ENCODE peak calls at places on chromosomes 7 and 10, in four cellular contexts. S is Peyer's patch, P is BJ, W is iPS DF 6.9. F is an unnamed sample.

GRCh38 chr10:18886102-18886501 is 162.5 kb upstream of the MALRD1 start:
- DNase-seq in S (peak; percentile 47), P (no peak), W (no peak), F (no peak)

GRCh38 chr7:2508327-2509231 is 11.0 kb upstream of the LFNG start:
- DNase-seq in S (peak; percentile 94), P (peak; percentile 52), W (no peak), F (peak; percentile 51)

GRCh38 chr10:106387063-106387462 is 777.4 kb downstream of the SORCS1 start:
- DNase-seq in S (no peak), P (no peak), W (no peak), F (no peak)

GRCh38 chr7:67711706-67712105 is 715.1 kb downstream of the TYW1 start:
- DNase-seq in S (no peak), P (no peak), W (no peak), F (no peak)

GRCh38 chr7:45112648-45113047 is 1.2 kb upstream of the TBRG4 start:
- DNase-seq in S (no peak), P (no peak), W (no peak), F (no peak)

GRCh38 chr10:5362873-5363272 is 1.9 kb upstream of the UCN3 start:
- DNase-seq in S (no peak), P (no peak), W (no peak), F (no peak)

GRCh38 chr7:68107968-68108367 is 1111.3 kb downstream of the TYW1 start:
- DNase-seq in S (no peak), P (no peak), W (no peak), F (no peak)

GRCh38 chr10:9175200-9175599 is 1120.7 kb downstream of the GATA3 start:
- DNase-seq in S (no peak), P (no peak), W (no peak), F (no peak)

GRCh38 chr7:101867265-101867664 is 49.8 kb downstream of the CUX1 start:
- DNase-seq in S (no peak), P (no peak), W (no peak), F (no peak)

GRCh38 chr10:77456414-77456813 is 181.2 kb downstream of the KCNMA1 start:
- DNase-seq in S (peak; percentile 56), P (no peak), W (no peak), F (peak; percentile 58)

GRCh38 chr7:74002474-74003017 is 25.4 kb upstream of the ELN start:
- DNase-seq in S (peak; percentile 72), P (peak; percentile 68), W (no peak), F (peak; percentile 75)

GRCh38 chr7:74684921-74685320 is 27.4 kb downstream of the GTF2I start:
- DNase-seq in S (no peak), P (no peak), W (no peak), F (no peak)

GRCh38 chr10:52308251-52309031 is 5.6 kb upstream of the DKK1 start:
- DNase-seq in S (peak; percentile 59), P (no peak), W (no peak), F (peak; percentile 35)

GRCh38 chr10:103592186-103593021 is 98.9 kb downstream of the NEURL1 start:
- DNase-seq in S (peak; percentile 62), P (no peak), W (peak; percentile 39), F (no peak)

GRCh38 chr10:93915603-93916002 is 21.8 kb downstream of the SLC35G1 start:
- DNase-seq in S (no peak), P (no peak), W (no peak), F (no peak)

GRCh38 chr7:68587599-68587998 is 1010.7 kb upstream of the AUTS2 start:
- DNase-seq in S (no peak), P (no peak), W (no peak), F (no peak)

GRCh38 chr10:101040061-101040460 is 9.0 kb downstream of the SFXN3 start:
- DNase-seq in S (no peak), P (no peak), W (no peak), F (no peak)

GRCh38 chr10:101040851-101041250 is 9.8 kb downstream of the SFXN3 start:
- DNase-seq in S (no peak), P (no peak), W (no peak), F (no peak)

GRCh38 chr10:101035916-101036702 is 5.1 kb downstream of the SFXN3 start:
- DNase-seq in S (no peak), P (no peak), W (no peak), F (no peak)

GRCh38 chr10:101036726-101037125 is 5.7 kb downstream of the SFXN3 start:
- DNase-seq in S (no peak), P (no peak), W (no peak), F (no peak)

DNA sequence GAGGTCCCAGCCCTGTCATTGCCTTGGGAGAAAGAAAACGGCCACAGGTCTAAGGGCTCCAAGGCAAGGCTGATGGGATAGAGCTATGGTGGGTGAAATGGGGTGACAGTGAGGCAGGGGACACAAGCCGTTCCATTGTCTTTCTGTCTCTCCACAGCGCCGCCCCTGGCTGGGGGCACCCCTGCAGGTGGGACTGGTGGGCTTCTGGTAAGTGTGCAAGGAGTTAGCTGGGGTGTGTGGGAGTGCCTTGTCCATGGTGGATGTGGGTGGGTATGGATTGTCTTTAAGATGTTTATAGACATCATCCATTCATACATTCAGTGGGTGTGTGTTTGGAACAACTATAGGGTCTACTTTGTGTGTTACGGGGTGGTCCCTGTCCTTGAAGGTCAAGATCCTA is 7.5 kb downstream of the SFXN3 start:
- DNase-seq in S (no peak), P (no peak), W (no peak), F (no peak)
- H3K36me3 ChIP-seq in S (peaks cover 57% of the 10 kb centered on the region), P (peaks cover 46% of the 10 kb centered on the region), W (no peaks in the 10 kb centered on the region), F (peaks cover 6% of the 10 kb centered on the region)

DNA sequence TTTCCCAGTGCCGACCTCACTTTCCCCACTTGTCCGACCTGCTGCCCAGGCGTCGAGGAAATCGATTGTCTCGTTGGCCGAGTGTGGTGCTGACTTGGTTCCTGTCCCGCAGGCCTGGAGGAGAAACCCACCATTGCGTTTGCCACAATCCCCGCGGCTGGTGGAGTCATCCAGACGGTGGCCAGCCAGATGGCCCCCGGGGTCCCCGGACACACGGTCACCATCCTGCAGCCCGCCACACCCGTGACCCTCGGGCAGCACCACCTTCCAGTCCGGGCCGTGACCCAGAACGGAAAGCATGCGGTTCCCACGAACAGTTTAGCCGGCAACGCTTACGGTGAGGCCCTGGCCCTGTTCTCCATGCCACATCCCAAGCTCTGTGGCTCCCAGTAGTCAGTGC is 14.5 kb upstream of the AP5Z1 start:
- DNase-seq in S (no peak), P (no peak), W (no peak), F (no peak)
- H3K36me3 ChIP-seq in S (peaks cover 94% of the 10 kb centered on the region), P (peaks cover 60% of the 10 kb centered on the region), W (peaks cover 4% of the 10 kb centered on the region), F (peaks cover 8% of the 10 kb centered on the region)

DNA sequence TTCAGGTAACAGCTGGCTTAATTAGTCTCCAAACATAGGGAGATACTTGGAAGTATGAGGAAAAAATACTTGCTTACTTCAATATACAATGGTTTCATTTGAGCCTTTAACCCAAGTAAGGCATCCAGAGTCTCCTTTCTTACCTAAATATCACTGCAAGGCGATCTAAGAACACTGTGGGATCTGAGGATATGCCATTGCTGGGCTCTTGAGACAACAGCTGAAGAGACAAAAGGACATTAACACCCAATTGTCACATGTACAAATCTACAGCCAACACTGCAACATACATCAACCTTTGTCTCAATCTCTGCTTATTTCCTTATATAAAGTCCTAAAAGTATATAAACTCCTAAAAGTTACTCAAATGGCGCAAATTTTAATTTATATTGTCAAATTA is 44.4 kb downstream of the IRF5 start:
- DNase-seq in S (no peak), P (no peak), W (no peak), F (no peak)
- H3K36me3 ChIP-seq in S (peaks cover 86% of the 10 kb centered on the region), P (peaks cover 10% of the 10 kb centered on the region), W (peaks cover 18% of the 10 kb centered on the region), F (peaks cover 14% of the 10 kb centered on the region)

GRCh38 chr7:5223646-5224340 is 33.8 kb downstream of the WIPI2 start:
- DNase-seq in S (no peak), P (no peak), W (no peak), F (no peak)
- H3K36me3 ChIP-seq in S (peaks cover 94% of the 10 kb centered on the region), P (peaks cover 47% of the 10 kb centered on the region), W (peaks cover 38% of the 10 kb centered on the region), F (peaks cover 29% of the 10 kb centered on the region)

GRCh38 chr7:135242096-135242684 is 8.6 kb downstream of the STRA8 start:
- DNase-seq in S (no peak), P (no peak), W (no peak), F (no peak)
- H3K36me3 ChIP-seq in S (no peaks in the 10 kb centered on the region), P (no peaks in the 10 kb centered on the region), W (no peaks in the 10 kb centered on the region), F (no peaks in the 10 kb centered on the region)

GRCh38 chr7:149732111-149732561 is 41.3 kb downstream of the ZNF467 start:
- DNase-seq in S (peak; percentile 28), P (no peak), W (no peak), F (no peak)
- H3K36me3 ChIP-seq in S (peaks cover 14% of the 10 kb centered on the region), P (peaks cover 32% of the 10 kb centered on the region), W (peaks cover 4% of the 10 kb centered on the region), F (no peaks in the 10 kb centered on the region)

GRCh38 chr7:100111914-100112313 is 7.2 kb downstream of the TAF6 start:
- DNase-seq in S (no peak), P (no peak), W (no peak), F (no peak)
- H3K36me3 ChIP-seq in S (peaks cover 73% of the 10 kb centered on the region), P (peaks cover 37% of the 10 kb centered on the region), W (peaks cover 31% of the 10 kb centered on the region), F (no peaks in the 10 kb centered on the region)

F was measured in colonic mucosa.